ENCODE peak calls at places on chromosome 14, in nine cellular contexts. One of them, this sample, is unnamed.

GRCh38 chr14:23421594-23421993 is 13.5 kb upstream of the MYH6 start:
- DNase-seq in right atrium auricular region: no peak
- DNase-seq in Caki2: no peak
- DNase-seq in foreskin fibroblast: no peak
- DNase-seq in fibroblast of gingiva: no peak
- DNase-seq in HS-27A: no peak
- DNase-seq in ecto neural progenitor cell: no peak
- DNase-seq in glomerular endothelial cell: no peak
- DNase-seq in NCI-H460: no peak
- DNase-seq in this sample: no peak

GRCh38 chr14:73180385-73180805 is 44.1 kb downstream of the PSEN1 start:
- DNase-seq in right atrium auricular region: no peak
- DNase-seq in Caki2: peak; percentile 18
- DNase-seq in foreskin fibroblast: peak; percentile 58
- DNase-seq in fibroblast of gingiva: peak; percentile 86
- DNase-seq in HS-27A: no peak
- DNase-seq in ecto neural progenitor cell: no peak
- DNase-seq in glomerular endothelial cell: no peak
- DNase-seq in NCI-H460: peak; percentile 67
- DNase-seq in this sample: no peak

GRCh38 chr14:100213956-100214767 is 24.8 kb upstream of the YY1 start:
- DNase-seq in right atrium auricular region: peak; percentile 82
- DNase-seq in Caki2: peak; percentile 64
- DNase-seq in foreskin fibroblast: peak; percentile 60
- DNase-seq in fibroblast of gingiva: peak; percentile 67
- DNase-seq in HS-27A: peak; percentile 45
- DNase-seq in ecto neural progenitor cell: peak; percentile 90
- DNase-seq in glomerular endothelial cell: no peak
- DNase-seq in NCI-H460: peak; percentile 86
- DNase-seq in this sample: peak; percentile 95

GRCh38 chr14:78644824-78645559 is 474.8 kb downstream of the NRXN3 start:
- DNase-seq in right atrium auricular region: no peak
- DNase-seq in Caki2: no peak
- DNase-seq in foreskin fibroblast: no peak
- DNase-seq in fibroblast of gingiva: no peak
- DNase-seq in HS-27A: no peak
- DNase-seq in ecto neural progenitor cell: no peak
- DNase-seq in glomerular endothelial cell: no peak
- DNase-seq in NCI-H460: no peak
- DNase-seq in this sample: no peak

GRCh38 chr14:68547305-68548193 is 245.3 kb downstream of the ZFP36L1 start:
- DNase-seq in right atrium auricular region: peak; percentile 95
- DNase-seq in Caki2: peak; percentile 72
- DNase-seq in foreskin fibroblast: peak; percentile 91
- DNase-seq in fibroblast of gingiva: peak; percentile 96
- DNase-seq in HS-27A: peak; percentile 85
- DNase-seq in ecto neural progenitor cell: peak; percentile 46
- DNase-seq in glomerular endothelial cell: no peak
- DNase-seq in NCI-H460: peak; percentile 92
- DNase-seq in this sample: peak; percentile 96

GRCh38 chr14:60945984-60946383 is 34.9 kb downstream of the TRMT5 start:
- DNase-seq in right atrium auricular region: no peak
- DNase-seq in Caki2: no peak
- DNase-seq in foreskin fibroblast: no peak
- DNase-seq in fibroblast of gingiva: peak; percentile 18
- DNase-seq in HS-27A: no peak
- DNase-seq in ecto neural progenitor cell: no peak
- DNase-seq in glomerular endothelial cell: no peak
- DNase-seq in NCI-H460: no peak
- DNase-seq in this sample: no peak

GRCh38 chr14:102279688-102280348 is 25.1 kb downstream of the MOK start:
- DNase-seq in right atrium auricular region: no peak
- DNase-seq in Caki2: peak; percentile 98
- DNase-seq in foreskin fibroblast: peak; percentile 96
- DNase-seq in fibroblast of gingiva: peak; percentile 94
- DNase-seq in HS-27A: peak; percentile 99
- DNase-seq in ecto neural progenitor cell: no peak
- DNase-seq in glomerular endothelial cell: no peak
- DNase-seq in NCI-H460: peak; percentile 97
- DNase-seq in this sample: no peak

GRCh38 chr14:77122555-77123125 is 19.0 kb downstream of the ZDHHC22 start:
- DNase-seq in right atrium auricular region: no peak
- DNase-seq in Caki2: no peak
- DNase-seq in foreskin fibroblast: no peak
- DNase-seq in fibroblast of gingiva: no peak
- DNase-seq in HS-27A: no peak
- DNase-seq in ecto neural progenitor cell: no peak
- DNase-seq in glomerular endothelial cell: no peak
- DNase-seq in NCI-H460: no peak
- DNase-seq in this sample: no peak

GRCh38 chr14:24398298-24398942 is 383 bp upstream of the NYNRIN start:
- DNase-seq in right atrium auricular region: no peak
- DNase-seq in Caki2: no peak
- DNase-seq in foreskin fibroblast: no peak
- DNase-seq in fibroblast of gingiva: no peak
- DNase-seq in HS-27A: no peak
- DNase-seq in ecto neural progenitor cell: peak; percentile 61
- DNase-seq in glomerular endothelial cell: no peak
- DNase-seq in NCI-H460: no peak
- DNase-seq in this sample: no peak

GRCh38 chr14:68797180-68797670 is 4.4 kb upstream of the ZFP36L1 start:
- DNase-seq in right atrium auricular region: peak; percentile 52
- DNase-seq in Caki2: no peak
- DNase-seq in foreskin fibroblast: no peak
- DNase-seq in fibroblast of gingiva: no peak
- DNase-seq in HS-27A: no peak
- DNase-seq in ecto neural progenitor cell: peak; percentile 63
- DNase-seq in glomerular endothelial cell: no peak
- DNase-seq in NCI-H460: no peak
- DNase-seq in this sample: peak; percentile 70

GRCh38 chr14:22388669-22389625 is 200.1 kb downstream of the DAD1 start:
- DNase-seq in right atrium auricular region: no peak
- DNase-seq in Caki2: no peak
- DNase-seq in foreskin fibroblast: peak; percentile 36
- DNase-seq in fibroblast of gingiva: no peak
- DNase-seq in HS-27A: no peak
- DNase-seq in ecto neural progenitor cell: no peak
- DNase-seq in glomerular endothelial cell: no peak
- DNase-seq in NCI-H460: peak; percentile 77
- DNase-seq in this sample: no peak

GRCh38 chr14:100537701-100538565 is 49.3 kb downstream of the BEGAIN start:
- DNase-seq in right atrium auricular region: peak; percentile 43
- DNase-seq in Caki2: no peak
- DNase-seq in foreskin fibroblast: no peak
- DNase-seq in fibroblast of gingiva: no peak
- DNase-seq in HS-27A: no peak
- DNase-seq in ecto neural progenitor cell: peak; percentile 37
- DNase-seq in glomerular endothelial cell: no peak
- DNase-seq in NCI-H460: no peak
- DNase-seq in this sample: no peak

GRCh38 chr14:64544607-64545312 is 4.2 kb downstream of the HSPA2 start:
- DNase-seq in right atrium auricular region: no peak
- DNase-seq in Caki2: no peak
- DNase-seq in foreskin fibroblast: no peak
- DNase-seq in fibroblast of gingiva: no peak
- DNase-seq in HS-27A: no peak
- DNase-seq in ecto neural progenitor cell: no peak
- DNase-seq in glomerular endothelial cell: no peak
- DNase-seq in NCI-H460: no peak
- DNase-seq in this sample: no peak

GRCh38 chr14:61570188-61570960 is 124.9 kb upstream of the HIF1A start:
- DNase-seq in right atrium auricular region: peak; percentile 57
- DNase-seq in Caki2: no peak
- DNase-seq in foreskin fibroblast: no peak
- DNase-seq in fibroblast of gingiva: no peak
- DNase-seq in HS-27A: no peak
- DNase-seq in ecto neural progenitor cell: no peak
- DNase-seq in glomerular endothelial cell: no peak
- DNase-seq in NCI-H460: no peak
- DNase-seq in this sample: no peak

GRCh38 chr14:53655080-53655785 is 301.4 kb downstream of the BMP4 start:
- DNase-seq in right atrium auricular region: no peak
- DNase-seq in Caki2: peak; percentile 14
- DNase-seq in foreskin fibroblast: no peak
- DNase-seq in fibroblast of gingiva: no peak
- DNase-seq in HS-27A: no peak
- DNase-seq in ecto neural progenitor cell: no peak
- DNase-seq in glomerular endothelial cell: no peak
- DNase-seq in NCI-H460: no peak
- DNase-seq in this sample: no peak

GRCh38 chr14:77130386-77130785 is 11.2 kb downstream of the ZDHHC22 start:
- DNase-seq in right atrium auricular region: peak; percentile 16
- DNase-seq in Caki2: no peak
- DNase-seq in foreskin fibroblast: no peak
- DNase-seq in fibroblast of gingiva: no peak
- DNase-seq in HS-27A: no peak
- DNase-seq in ecto neural progenitor cell: no peak
- DNase-seq in glomerular endothelial cell: no peak
- DNase-seq in NCI-H460: no peak
- DNase-seq in this sample: no peak

GRCh38 chr14:36509056-36509917 is 10.7 kb downstream of the NKX2-1 start:
- DNase-seq in right atrium auricular region: no peak
- DNase-seq in Caki2: no peak
- DNase-seq in foreskin fibroblast: no peak
- DNase-seq in fibroblast of gingiva: no peak
- DNase-seq in HS-27A: no peak
- DNase-seq in ecto neural progenitor cell: no peak
- DNase-seq in glomerular endothelial cell: no peak
- DNase-seq in NCI-H460: no peak
- DNase-seq in this sample: no peak

GRCh38 chr14:22939684-22940083 is 10.5 kb upstream of the PRMT5 start:
- DNase-seq in right atrium auricular region: no peak
- DNase-seq in Caki2: no peak
- DNase-seq in foreskin fibroblast: peak; percentile 43
- DNase-seq in fibroblast of gingiva: no peak
- DNase-seq in HS-27A: no peak
- DNase-seq in ecto neural progenitor cell: no peak
- DNase-seq in glomerular endothelial cell: no peak
- DNase-seq in NCI-H460: no peak
- DNase-seq in this sample: no peak

GRCh38 chr14:94689218-94689984 is 77.2 kb downstream of the SERPINA3 start:
- DNase-seq in right atrium auricular region: no peak
- DNase-seq in Caki2: peak; percentile 39
- DNase-seq in foreskin fibroblast: peak; percentile 11
- DNase-seq in fibroblast of gingiva: peak; percentile 22
- DNase-seq in HS-27A: no peak
- DNase-seq in ecto neural progenitor cell: peak; percentile 88
- DNase-seq in glomerular endothelial cell: no peak
- DNase-seq in NCI-H460: peak; percentile 52
- DNase-seq in this sample: no peak

GRCh38 chr14:74978416-74978947 is 23.1 kb upstream of the PGF start:
- DNase-seq in right atrium auricular region: no peak
- DNase-seq in Caki2: no peak
- DNase-seq in foreskin fibroblast: no peak
- DNase-seq in fibroblast of gingiva: no peak
- DNase-seq in HS-27A: no peak
- DNase-seq in ecto neural progenitor cell: no peak
- DNase-seq in glomerular endothelial cell: no peak
- DNase-seq in NCI-H460: no peak
- DNase-seq in this sample: no peak

GRCh38 chr14:44767646-44768173 is 194.0 kb downstream of the KLHL28 start:
- DNase-seq in right atrium auricular region: no peak
- DNase-seq in Caki2: no peak
- DNase-seq in foreskin fibroblast: no peak
- DNase-seq in fibroblast of gingiva: no peak
- DNase-seq in HS-27A: no peak
- DNase-seq in ecto neural progenitor cell: no peak
- DNase-seq in glomerular endothelial cell: no peak
- DNase-seq in NCI-H460: no peak
- DNase-seq in this sample: no peak

GRCh38 chr14:74974364-74975058 is 19.1 kb upstream of the PGF start:
- DNase-seq in right atrium auricular region: no peak
- DNase-seq in Caki2: no peak
- DNase-seq in foreskin fibroblast: no peak
- DNase-seq in fibroblast of gingiva: no peak
- DNase-seq in HS-27A: no peak
- DNase-seq in ecto neural progenitor cell: no peak
- DNase-seq in glomerular endothelial cell: no peak
- DNase-seq in NCI-H460: no peak
- DNase-seq in this sample: no peak

GRCh38 chr14:99158150-99158549 is 113.8 kb downstream of the BCL11B start:
- DNase-seq in right atrium auricular region: no peak
- DNase-seq in Caki2: no peak
- DNase-seq in foreskin fibroblast: no peak
- DNase-seq in fibroblast of gingiva: no peak
- DNase-seq in HS-27A: no peak
- DNase-seq in ecto neural progenitor cell: peak; percentile 9
- DNase-seq in glomerular endothelial cell: no peak
- DNase-seq in NCI-H460: no peak
- DNase-seq in this sample: no peak

GRCh38 chr14:91606851-91607250 is 96.7 kb upstream of the PPP4R3A start:
- DNase-seq in right atrium auricular region: no peak
- DNase-seq in Caki2: no peak
- DNase-seq in foreskin fibroblast: peak; percentile 2
- DNase-seq in fibroblast of gingiva: no peak
- DNase-seq in HS-27A: no peak
- DNase-seq in ecto neural progenitor cell: no peak
- DNase-seq in glomerular endothelial cell: no peak
- DNase-seq in NCI-H460: no peak
- DNase-seq in this sample: no peak

GRCh38 chr14:77364146-77364545 is 12.7 kb downstream of the TMED8 start:
- DNase-seq in right atrium auricular region: no peak
- DNase-seq in Caki2: no peak
- DNase-seq in foreskin fibroblast: no peak
- DNase-seq in fibroblast of gingiva: no peak
- DNase-seq in HS-27A: no peak
- DNase-seq in ecto neural progenitor cell: no peak
- DNase-seq in glomerular endothelial cell: no peak
- DNase-seq in NCI-H460: no peak
- DNase-seq in this sample: no peak

GRCh38 chr14:67418368-67419174 is 6.6 kb upstream of the PLEK2 start:
- DNase-seq in right atrium auricular region: no peak
- DNase-seq in Caki2: no peak
- DNase-seq in foreskin fibroblast: no peak
- DNase-seq in fibroblast of gingiva: no peak
- DNase-seq in HS-27A: peak; percentile 9
- DNase-seq in ecto neural progenitor cell: no peak
- DNase-seq in glomerular endothelial cell: no peak
- DNase-seq in NCI-H460: peak; percentile 26
- DNase-seq in this sample: no peak

GRCh38 chr14:99803106-99803437 is 9.9 kb downstream of the EML1 start:
- DNase-seq in right atrium auricular region: no peak
- DNase-seq in Caki2: no peak
- DNase-seq in foreskin fibroblast: no peak
- DNase-seq in fibroblast of gingiva: no peak
- DNase-seq in HS-27A: no peak
- DNase-seq in ecto neural progenitor cell: no peak
- DNase-seq in glomerular endothelial cell: no peak
- DNase-seq in NCI-H460: no peak
- DNase-seq in this sample: no peak

GRCh38 chr14:74980398-74980745 is 22.3 kb upstream of the EIF2B2 start:
- DNase-seq in right atrium auricular region: no peak
- DNase-seq in Caki2: no peak
- DNase-seq in foreskin fibroblast: no peak
- DNase-seq in fibroblast of gingiva: peak; percentile 17
- DNase-seq in HS-27A: no peak
- DNase-seq in ecto neural progenitor cell: no peak
- DNase-seq in glomerular endothelial cell: no peak
- DNase-seq in NCI-H460: no peak
- DNase-seq in this sample: no peak